ENCODE peak calls at places on chromosomes 3 and 15, in nine cellular contexts. One of them, this sample, is unnamed.

GRCh38 chr15:62426387-62426956 is 261.4 kb upstream of the C2CD4B start:
- DNase-seq in fibroblast of gingiva: peak
- DNase-seq in islet precursor cell: peak
- DNase-seq in stimulated activated CD8-positive, alpha-beta memory T cell treated with anti-CD3 and anti-CD28 coated beads, Interleukin-2, amount 100 ng/mL, for 48 hours: no peak
- DNase-seq in activated naive CD4-positive, alpha-beta T cell treated with anti-CD3 and anti-CD28 coated beads for 36 hours: no peak
- DNase-seq in HTR-8/SVneo: no peak
- DNase-seq in cardiac muscle cell: peak
- DNase-seq in SK-MEL-5: no peak
- DNase-seq in skeletal muscle cell: no peak
- DNase-seq in this sample: no peak

GRCh38 chr15:67109141-67110034 is 44.0 kb downstream of the SMAD3 start:
- DNase-seq in fibroblast of gingiva: peak
- DNase-seq in islet precursor cell: no peak
- DNase-seq in stimulated activated CD8-positive, alpha-beta memory T cell treated with anti-CD3 and anti-CD28 coated beads, Interleukin-2, amount 100 ng/mL, for 48 hours: no peak
- DNase-seq in activated naive CD4-positive, alpha-beta T cell treated with anti-CD3 and anti-CD28 coated beads for 36 hours: no peak
- DNase-seq in HTR-8/SVneo: peak
- DNase-seq in cardiac muscle cell: peak
- DNase-seq in SK-MEL-5: peak
- DNase-seq in skeletal muscle cell: peak
- DNase-seq in this sample: peak

GRCh38 chr3:9932843-9933560 is 632 bp upstream of the CRELD1 start:
- DNase-seq in fibroblast of gingiva: peak
- DNase-seq in islet precursor cell: peak
- DNase-seq in stimulated activated CD8-positive, alpha-beta memory T cell treated with anti-CD3 and anti-CD28 coated beads, Interleukin-2, amount 100 ng/mL, for 48 hours: peak
- DNase-seq in activated naive CD4-positive, alpha-beta T cell treated with anti-CD3 and anti-CD28 coated beads for 36 hours: peak
- DNase-seq in HTR-8/SVneo: peak
- DNase-seq in cardiac muscle cell: peak
- DNase-seq in SK-MEL-5: peak
- DNase-seq in skeletal muscle cell: no peak
- DNase-seq in this sample: no peak

GRCh38 chr15:67199391-67199790 is 55.1 kb downstream of the AAGAB start:
- DNase-seq in fibroblast of gingiva: no peak
- DNase-seq in islet precursor cell: no peak
- DNase-seq in stimulated activated CD8-positive, alpha-beta memory T cell treated with anti-CD3 and anti-CD28 coated beads, Interleukin-2, amount 100 ng/mL, for 48 hours: no peak
- DNase-seq in activated naive CD4-positive, alpha-beta T cell treated with anti-CD3 and anti-CD28 coated beads for 36 hours: no peak
- DNase-seq in HTR-8/SVneo: no peak
- DNase-seq in cardiac muscle cell: no peak
- DNase-seq in SK-MEL-5: no peak
- DNase-seq in skeletal muscle cell: no peak
- DNase-seq in this sample: peak

GRCh38 chr15:67884514-67885225 is 44.8 kb upstream of the RNU6-1 start:
- DNase-seq in fibroblast of gingiva: peak
- DNase-seq in islet precursor cell: peak
- DNase-seq in stimulated activated CD8-positive, alpha-beta memory T cell treated with anti-CD3 and anti-CD28 coated beads, Interleukin-2, amount 100 ng/mL, for 48 hours: peak
- DNase-seq in activated naive CD4-positive, alpha-beta T cell treated with anti-CD3 and anti-CD28 coated beads for 36 hours: peak
- DNase-seq in HTR-8/SVneo: peak
- DNase-seq in cardiac muscle cell: peak
- DNase-seq in SK-MEL-5: peak
- DNase-seq in skeletal muscle cell: peak
- DNase-seq in this sample: no peak

GRCh38 chr15:92984161-92984560 is 84.0 kb downstream of the CHD2 start:
- DNase-seq in fibroblast of gingiva: no peak
- DNase-seq in islet precursor cell: no peak
- DNase-seq in stimulated activated CD8-positive, alpha-beta memory T cell treated with anti-CD3 and anti-CD28 coated beads, Interleukin-2, amount 100 ng/mL, for 48 hours: no peak
- DNase-seq in activated naive CD4-positive, alpha-beta T cell treated with anti-CD3 and anti-CD28 coated beads for 36 hours: no peak
- DNase-seq in HTR-8/SVneo: no peak
- DNase-seq in cardiac muscle cell: no peak
- DNase-seq in SK-MEL-5: peak
- DNase-seq in skeletal muscle cell: no peak
- DNase-seq in this sample: no peak

GRCh38 chr3:194351080-194351672 is at the start of gene CPN2:
- DNase-seq in fibroblast of gingiva: no peak
- DNase-seq in islet precursor cell: no peak
- DNase-seq in stimulated activated CD8-positive, alpha-beta memory T cell treated with anti-CD3 and anti-CD28 coated beads, Interleukin-2, amount 100 ng/mL, for 48 hours: no peak
- DNase-seq in activated naive CD4-positive, alpha-beta T cell treated with anti-CD3 and anti-CD28 coated beads for 36 hours: no peak
- DNase-seq in HTR-8/SVneo: no peak
- DNase-seq in cardiac muscle cell: no peak
- DNase-seq in SK-MEL-5: no peak
- DNase-seq in skeletal muscle cell: no peak
- DNase-seq in this sample: no peak

GRCh38 chr3:138567403-138567802 is 26.7 kb downstream of the CEP70 start:
- DNase-seq in fibroblast of gingiva: no peak
- DNase-seq in islet precursor cell: no peak
- DNase-seq in stimulated activated CD8-positive, alpha-beta memory T cell treated with anti-CD3 and anti-CD28 coated beads, Interleukin-2, amount 100 ng/mL, for 48 hours: no peak
- DNase-seq in activated naive CD4-positive, alpha-beta T cell treated with anti-CD3 and anti-CD28 coated beads for 36 hours: no peak
- DNase-seq in HTR-8/SVneo: no peak
- DNase-seq in cardiac muscle cell: no peak
- DNase-seq in SK-MEL-5: peak
- DNase-seq in skeletal muscle cell: no peak
- DNase-seq in this sample: no peak

GRCh38 chr3:124019291-124019690 is 27.4 kb upstream of the ROPN1 start:
- DNase-seq in fibroblast of gingiva: no peak
- DNase-seq in islet precursor cell: no peak
- DNase-seq in stimulated activated CD8-positive, alpha-beta memory T cell treated with anti-CD3 and anti-CD28 coated beads, Interleukin-2, amount 100 ng/mL, for 48 hours: no peak
- DNase-seq in activated naive CD4-positive, alpha-beta T cell treated with anti-CD3 and anti-CD28 coated beads for 36 hours: no peak
- DNase-seq in HTR-8/SVneo: no peak
- DNase-seq in cardiac muscle cell: no peak
- DNase-seq in SK-MEL-5: no peak
- DNase-seq in skeletal muscle cell: no peak
- DNase-seq in this sample: no peak

GRCh38 chr3:161915283-161915682 is 418.7 kb downstream of the OTOL1 start:
- DNase-seq in fibroblast of gingiva: no peak
- DNase-seq in islet precursor cell: no peak
- DNase-seq in stimulated activated CD8-positive, alpha-beta memory T cell treated with anti-CD3 and anti-CD28 coated beads, Interleukin-2, amount 100 ng/mL, for 48 hours: no peak
- DNase-seq in activated naive CD4-positive, alpha-beta T cell treated with anti-CD3 and anti-CD28 coated beads for 36 hours: no peak
- DNase-seq in HTR-8/SVneo: no peak
- DNase-seq in cardiac muscle cell: no peak
- DNase-seq in SK-MEL-5: no peak
- DNase-seq in skeletal muscle cell: no peak
- DNase-seq in this sample: no peak

GRCh38 chr15:31508656-31509055 is 182.0 kb downstream of the KLF13 start:
- DNase-seq in fibroblast of gingiva: no peak
- DNase-seq in islet precursor cell: no peak
- DNase-seq in stimulated activated CD8-positive, alpha-beta memory T cell treated with anti-CD3 and anti-CD28 coated beads, Interleukin-2, amount 100 ng/mL, for 48 hours: no peak
- DNase-seq in activated naive CD4-positive, alpha-beta T cell treated with anti-CD3 and anti-CD28 coated beads for 36 hours: no peak
- DNase-seq in HTR-8/SVneo: no peak
- DNase-seq in cardiac muscle cell: no peak
- DNase-seq in SK-MEL-5: no peak
- DNase-seq in skeletal muscle cell: no peak
- DNase-seq in this sample: no peak

GRCh38 chr15:95324596-95325135 is 1005.8 kb upstream of the NR2F2 start:
- DNase-seq in fibroblast of gingiva: no peak
- DNase-seq in islet precursor cell: no peak
- DNase-seq in stimulated activated CD8-positive, alpha-beta memory T cell treated with anti-CD3 and anti-CD28 coated beads, Interleukin-2, amount 100 ng/mL, for 48 hours: no peak
- DNase-seq in activated naive CD4-positive, alpha-beta T cell treated with anti-CD3 and anti-CD28 coated beads for 36 hours: no peak
- DNase-seq in HTR-8/SVneo: no peak
- DNase-seq in cardiac muscle cell: no peak
- DNase-seq in SK-MEL-5: no peak
- DNase-seq in skeletal muscle cell: no peak
- DNase-seq in this sample: no peak

GRCh38 chr3:171001957-171002694 is 24.4 kb downstream of the SLC2A2 start:
- DNase-seq in fibroblast of gingiva: peak
- DNase-seq in islet precursor cell: peak
- DNase-seq in stimulated activated CD8-positive, alpha-beta memory T cell treated with anti-CD3 and anti-CD28 coated beads, Interleukin-2, amount 100 ng/mL, for 48 hours: no peak
- DNase-seq in activated naive CD4-positive, alpha-beta T cell treated with anti-CD3 and anti-CD28 coated beads for 36 hours: no peak
- DNase-seq in HTR-8/SVneo: no peak
- DNase-seq in cardiac muscle cell: peak
- DNase-seq in SK-MEL-5: peak
- DNase-seq in skeletal muscle cell: no peak
- DNase-seq in this sample: no peak

GRCh38 chr3:142916611-142917010 is 27.7 kb upstream of the PCOLCE2 start:
- DNase-seq in fibroblast of gingiva: no peak
- DNase-seq in islet precursor cell: no peak
- DNase-seq in stimulated activated CD8-positive, alpha-beta memory T cell treated with anti-CD3 and anti-CD28 coated beads, Interleukin-2, amount 100 ng/mL, for 48 hours: no peak
- DNase-seq in activated naive CD4-positive, alpha-beta T cell treated with anti-CD3 and anti-CD28 coated beads for 36 hours: no peak
- DNase-seq in HTR-8/SVneo: no peak
- DNase-seq in cardiac muscle cell: no peak
- DNase-seq in SK-MEL-5: no peak
- DNase-seq in skeletal muscle cell: no peak
- DNase-seq in this sample: peak

GRCh38 chr3:195096053-195096452 is 174.9 kb downstream of the XXYLT1 start:
- DNase-seq in fibroblast of gingiva: no peak
- DNase-seq in islet precursor cell: no peak
- DNase-seq in stimulated activated CD8-positive, alpha-beta memory T cell treated with anti-CD3 and anti-CD28 coated beads, Interleukin-2, amount 100 ng/mL, for 48 hours: no peak
- DNase-seq in activated naive CD4-positive, alpha-beta T cell treated with anti-CD3 and anti-CD28 coated beads for 36 hours: no peak
- DNase-seq in HTR-8/SVneo: no peak
- DNase-seq in cardiac muscle cell: no peak
- DNase-seq in SK-MEL-5: no peak
- DNase-seq in skeletal muscle cell: no peak
- DNase-seq in this sample: no peak

GRCh38 chr3:108552267-108553159 is 36.7 kb downstream of the CIP2A start:
- DNase-seq in fibroblast of gingiva: peak
- DNase-seq in islet precursor cell: no peak
- DNase-seq in stimulated activated CD8-positive, alpha-beta memory T cell treated with anti-CD3 and anti-CD28 coated beads, Interleukin-2, amount 100 ng/mL, for 48 hours: no peak
- DNase-seq in activated naive CD4-positive, alpha-beta T cell treated with anti-CD3 and anti-CD28 coated beads for 36 hours: no peak
- DNase-seq in HTR-8/SVneo: no peak
- DNase-seq in cardiac muscle cell: peak
- DNase-seq in SK-MEL-5: peak
- DNase-seq in skeletal muscle cell: no peak
- DNase-seq in this sample: no peak

GRCh38 chr15:62896380-62896866 is 146.1 kb upstream of the TPM1 start:
- DNase-seq in fibroblast of gingiva: no peak
- DNase-seq in islet precursor cell: peak
- DNase-seq in stimulated activated CD8-positive, alpha-beta memory T cell treated with anti-CD3 and anti-CD28 coated beads, Interleukin-2, amount 100 ng/mL, for 48 hours: no peak
- DNase-seq in activated naive CD4-positive, alpha-beta T cell treated with anti-CD3 and anti-CD28 coated beads for 36 hours: no peak
- DNase-seq in HTR-8/SVneo: no peak
- DNase-seq in cardiac muscle cell: no peak
- DNase-seq in SK-MEL-5: no peak
- DNase-seq in skeletal muscle cell: no peak
- DNase-seq in this sample: no peak

GRCh38 chr3:15017191-15017590 is 47.9 kb downstream of the MRPS25 start:
- DNase-seq in fibroblast of gingiva: no peak
- DNase-seq in islet precursor cell: no peak
- DNase-seq in stimulated activated CD8-positive, alpha-beta memory T cell treated with anti-CD3 and anti-CD28 coated beads, Interleukin-2, amount 100 ng/mL, for 48 hours: no peak
- DNase-seq in activated naive CD4-positive, alpha-beta T cell treated with anti-CD3 and anti-CD28 coated beads for 36 hours: no peak
- DNase-seq in HTR-8/SVneo: no peak
- DNase-seq in cardiac muscle cell: no peak
- DNase-seq in SK-MEL-5: no peak
- DNase-seq in skeletal muscle cell: no peak
- DNase-seq in this sample: no peak

GRCh38 chr3:78497692-78498091 is 1270.1 kb downstream of the ROBO1 start:
- DNase-seq in fibroblast of gingiva: peak
- DNase-seq in islet precursor cell: no peak
- DNase-seq in stimulated activated CD8-positive, alpha-beta memory T cell treated with anti-CD3 and anti-CD28 coated beads, Interleukin-2, amount 100 ng/mL, for 48 hours: no peak
- DNase-seq in activated naive CD4-positive, alpha-beta T cell treated with anti-CD3 and anti-CD28 coated beads for 36 hours: no peak
- DNase-seq in HTR-8/SVneo: no peak
- DNase-seq in cardiac muscle cell: peak
- DNase-seq in SK-MEL-5: no peak
- DNase-seq in skeletal muscle cell: no peak
- DNase-seq in this sample: no peak

GRCh38 chr3:165839296-165840076 is 2.3 kb upstream of the BCHE start:
- DNase-seq in fibroblast of gingiva: no peak
- DNase-seq in islet precursor cell: no peak
- DNase-seq in stimulated activated CD8-positive, alpha-beta memory T cell treated with anti-CD3 and anti-CD28 coated beads, Interleukin-2, amount 100 ng/mL, for 48 hours: no peak
- DNase-seq in activated naive CD4-positive, alpha-beta T cell treated with anti-CD3 and anti-CD28 coated beads for 36 hours: no peak
- DNase-seq in HTR-8/SVneo: no peak
- DNase-seq in cardiac muscle cell: no peak
- DNase-seq in SK-MEL-5: no peak
- DNase-seq in skeletal muscle cell: peak
- DNase-seq in this sample: no peak

GRCh38 chr3:101695779-101696372 is 9.4 kb upstream of the RPL24 start:
- DNase-seq in fibroblast of gingiva: peak
- DNase-seq in islet precursor cell: no peak
- DNase-seq in stimulated activated CD8-positive, alpha-beta memory T cell treated with anti-CD3 and anti-CD28 coated beads, Interleukin-2, amount 100 ng/mL, for 48 hours: no peak
- DNase-seq in activated naive CD4-positive, alpha-beta T cell treated with anti-CD3 and anti-CD28 coated beads for 36 hours: peak
- DNase-seq in HTR-8/SVneo: no peak
- DNase-seq in cardiac muscle cell: peak
- DNase-seq in SK-MEL-5: peak
- DNase-seq in skeletal muscle cell: no peak
- DNase-seq in this sample: no peak

GRCh38 chr3:124202754-124203153 is 210.8 kb upstream of the ROPN1 start:
- DNase-seq in fibroblast of gingiva: no peak
- DNase-seq in islet precursor cell: no peak
- DNase-seq in stimulated activated CD8-positive, alpha-beta memory T cell treated with anti-CD3 and anti-CD28 coated beads, Interleukin-2, amount 100 ng/mL, for 48 hours: no peak
- DNase-seq in activated naive CD4-positive, alpha-beta T cell treated with anti-CD3 and anti-CD28 coated beads for 36 hours: no peak
- DNase-seq in HTR-8/SVneo: no peak
- DNase-seq in cardiac muscle cell: peak
- DNase-seq in SK-MEL-5: no peak
- DNase-seq in skeletal muscle cell: no peak
- DNase-seq in this sample: no peak

GRCh38 chr3:48989126-48989795 is 780 bp upstream of the P4HTM start:
- DNase-seq in fibroblast of gingiva: no peak
- DNase-seq in islet precursor cell: peak
- DNase-seq in stimulated activated CD8-positive, alpha-beta memory T cell treated with anti-CD3 and anti-CD28 coated beads, Interleukin-2, amount 100 ng/mL, for 48 hours: no peak
- DNase-seq in activated naive CD4-positive, alpha-beta T cell treated with anti-CD3 and anti-CD28 coated beads for 36 hours: no peak
- DNase-seq in HTR-8/SVneo: peak
- DNase-seq in cardiac muscle cell: no peak
- DNase-seq in SK-MEL-5: no peak
- DNase-seq in skeletal muscle cell: no peak
- DNase-seq in this sample: no peak

GRCh38 chr3:117398166-117398954 is 688.8 kb downstream of the TUSC7 start:
- DNase-seq in fibroblast of gingiva: no peak
- DNase-seq in islet precursor cell: no peak
- DNase-seq in stimulated activated CD8-positive, alpha-beta memory T cell treated with anti-CD3 and anti-CD28 coated beads, Interleukin-2, amount 100 ng/mL, for 48 hours: no peak
- DNase-seq in activated naive CD4-positive, alpha-beta T cell treated with anti-CD3 and anti-CD28 coated beads for 36 hours: no peak
- DNase-seq in HTR-8/SVneo: no peak
- DNase-seq in cardiac muscle cell: no peak
- DNase-seq in SK-MEL-5: peak
- DNase-seq in skeletal muscle cell: no peak
- DNase-seq in this sample: no peak

GRCh38 chr3:50236484-50237132 is 604 bp downstream of the GNAI2 start:
- DNase-seq in fibroblast of gingiva: no peak
- DNase-seq in islet precursor cell: no peak
- DNase-seq in stimulated activated CD8-positive, alpha-beta memory T cell treated with anti-CD3 and anti-CD28 coated beads, Interleukin-2, amount 100 ng/mL, for 48 hours: no peak
- DNase-seq in activated naive CD4-positive, alpha-beta T cell treated with anti-CD3 and anti-CD28 coated beads for 36 hours: no peak
- DNase-seq in HTR-8/SVneo: no peak
- DNase-seq in cardiac muscle cell: no peak
- DNase-seq in SK-MEL-5: no peak
- DNase-seq in skeletal muscle cell: no peak
- DNase-seq in this sample: no peak

GRCh38 chr3:16496408-16497222 is 16.9 kb downstream of the RFTN1 start:
- DNase-seq in fibroblast of gingiva: no peak
- DNase-seq in islet precursor cell: no peak
- DNase-seq in stimulated activated CD8-positive, alpha-beta memory T cell treated with anti-CD3 and anti-CD28 coated beads, Interleukin-2, amount 100 ng/mL, for 48 hours: no peak
- DNase-seq in activated naive CD4-positive, alpha-beta T cell treated with anti-CD3 and anti-CD28 coated beads for 36 hours: peak
- DNase-seq in HTR-8/SVneo: no peak
- DNase-seq in cardiac muscle cell: no peak
- DNase-seq in SK-MEL-5: no peak
- DNase-seq in skeletal muscle cell: no peak
- DNase-seq in this sample: no peak

GRCh38 chr3:134322286-134322685 is 52.0 kb downstream of the AMOTL2 start:
- DNase-seq in fibroblast of gingiva: peak
- DNase-seq in islet precursor cell: no peak
- DNase-seq in stimulated activated CD8-positive, alpha-beta memory T cell treated with anti-CD3 and anti-CD28 coated beads, Interleukin-2, amount 100 ng/mL, for 48 hours: no peak
- DNase-seq in activated naive CD4-positive, alpha-beta T cell treated with anti-CD3 and anti-CD28 coated beads for 36 hours: no peak
- DNase-seq in HTR-8/SVneo: no peak
- DNase-seq in cardiac muscle cell: no peak
- DNase-seq in SK-MEL-5: no peak
- DNase-seq in skeletal muscle cell: no peak
- DNase-seq in this sample: no peak

GRCh38 chr3:144923051-144923450 is 951.4 kb downstream of the DIPK2A start:
- DNase-seq in fibroblast of gingiva: no peak
- DNase-seq in islet precursor cell: no peak
- DNase-seq in stimulated activated CD8-positive, alpha-beta memory T cell treated with anti-CD3 and anti-CD28 coated beads, Interleukin-2, amount 100 ng/mL, for 48 hours: no peak
- DNase-seq in activated naive CD4-positive, alpha-beta T cell treated with anti-CD3 and anti-CD28 coated beads for 36 hours: no peak
- DNase-seq in HTR-8/SVneo: no peak
- DNase-seq in cardiac muscle cell: peak
- DNase-seq in SK-MEL-5: no peak
- DNase-seq in skeletal muscle cell: no peak
- DNase-seq in this sample: no peak

GRCh38 chr3:52216585-52217408 is 8.6 kb downstream of the TLR9 start:
- DNase-seq in fibroblast of gingiva: peak
- DNase-seq in islet precursor cell: peak
- DNase-seq in stimulated activated CD8-positive, alpha-beta memory T cell treated with anti-CD3 and anti-CD28 coated beads, Interleukin-2, amount 100 ng/mL, for 48 hours: no peak
- DNase-seq in activated naive CD4-positive, alpha-beta T cell treated with anti-CD3 and anti-CD28 coated beads for 36 hours: peak
- DNase-seq in HTR-8/SVneo: peak
- DNase-seq in cardiac muscle cell: peak
- DNase-seq in SK-MEL-5: no peak
- DNase-seq in skeletal muscle cell: peak
- DNase-seq in this sample: no peak

GRCh38 chr3:46955801-46956259 is 20.7 kb downstream of the CCDC12 start:
- DNase-seq in fibroblast of gingiva: no peak
- DNase-seq in islet precursor cell: no peak
- DNase-seq in stimulated activated CD8-positive, alpha-beta memory T cell treated with anti-CD3 and anti-CD28 coated beads, Interleukin-2, amount 100 ng/mL, for 48 hours: no peak
- DNase-seq in activated naive CD4-positive, alpha-beta T cell treated with anti-CD3 and anti-CD28 coated beads for 36 hours: peak
- DNase-seq in HTR-8/SVneo: no peak
- DNase-seq in cardiac muscle cell: no peak
- DNase-seq in SK-MEL-5: no peak
- DNase-seq in skeletal muscle cell: no peak
- DNase-seq in this sample: no peak

GRCh38 chr3:196063049-196063448 is 18.8 kb downstream of the TFRC start:
- DNase-seq in fibroblast of gingiva: peak
- DNase-seq in islet precursor cell: no peak
- DNase-seq in stimulated activated CD8-positive, alpha-beta memory T cell treated with anti-CD3 and anti-CD28 coated beads, Interleukin-2, amount 100 ng/mL, for 48 hours: no peak
- DNase-seq in activated naive CD4-positive, alpha-beta T cell treated with anti-CD3 and anti-CD28 coated beads for 36 hours: no peak
- DNase-seq in HTR-8/SVneo: no peak
- DNase-seq in cardiac muscle cell: no peak
- DNase-seq in SK-MEL-5: no peak
- DNase-seq in skeletal muscle cell: no peak
- DNase-seq in this sample: peak

This sample was measured in AG04449.